ENCODE peak calls at places on chromosomes 12 and 14, in eight cellular contexts. M, Z, O, N, C, I, V and L are unnamed samples.

GRCh38 chr12:100229036-100229635 is 28.5 kb downstream of the ACTR6 start:
- DNase-seq in I (no peak), C (no peak), N (no peak), Z (no peak), M (peak; percentile 13), O (no peak), V (peak; percentile 22), L (peak; percentile 7)

GRCh38 chr12:24038211-24038997 is 88.9 kb upstream of the SOX5 start:
- DNase-seq in V (no peak), N (no peak), Z (no peak), I (no peak), M (no peak), C (no peak), O (no peak), L (no peak)

GRCh38 chr12:19994970-19995369 is 373.4 kb upstream of the PDE3A start:
- DNase-seq in N (no peak), V (no peak), O (no peak), Z (no peak), M (peak; percentile 26), C (no peak), I (no peak), L (no peak)

GRCh38 chr12:130482448-130482847 is 144.8 kb downstream of the PIWIL1 start:
- DNase-seq in Z (no peak), O (no peak), I (no peak), C (no peak), N (no peak), V (no peak), M (no peak), L (no peak)

GRCh38 chr14:25006961-25007795 is 42.8 kb downstream of the STXBP6 start:
- DNase-seq in V (no peak), C (no peak), N (no peak), O (no peak), M (peak; percentile 83), I (no peak), Z (no peak), L (no peak)

GRCh38 chr12:24603371-24603770 is 345.5 kb downstream of the BCAT1 start:
- DNase-seq in I (no peak), N (no peak), M (no peak), C (no peak), Z (no peak), O (no peak), V (no peak), L (no peak)

GRCh38 chr14:67674139-67674479 is 323 bp downstream of the VTI1B start:
- DNase-seq in M (peak; percentile 42), V (peak; percentile 74), C (peak; percentile 68), O (peak; percentile 83), I (peak; percentile 87), N (peak; percentile 83), Z (peak; percentile 83), L (no peak)

GRCh38 chr12:6500466-6500865 is 6.6 kb downstream of the NCAPD2 start:
- DNase-seq in O (no peak), Z (no peak), I (no peak), C (no peak), V (no peak), N (no peak), M (no peak), L (no peak)

GRCh38 chr14:54691525-54692260 is 124.8 kb downstream of the SAMD4A start:
- DNase-seq in M (peak; percentile 78), N (peak; percentile 90), I (peak; percentile 83), V (peak; percentile 64), Z (peak; percentile 91), C (peak; percentile 58), O (peak; percentile 88), L (peak; percentile 59)

GRCh38 chr12:101855364-101855884 is 22.0 kb upstream of the DRAM1 start:
- DNase-seq in N (no peak), I (no peak), C (no peak), Z (no peak), O (no peak), M (peak; percentile 45), V (no peak), L (no peak)

GRCh38 chr12:90627180-90627896 is 327.6 kb downstream of the CCER1 start:
- DNase-seq in I (no peak), V (no peak), N (no peak), Z (no peak), M (no peak), C (no peak), O (no peak), L (no peak)

GRCh38 chr12:109234012-109234411 is 75.1 kb downstream of the FOXN4 start:
- DNase-seq in Z (no peak), O (no peak), N (no peak), M (no peak), V (no peak), I (no peak), C (no peak), L (no peak)

GRCh38 chr12:2035421-2036080 is 17.2 kb upstream of the CACNA1C start:
- DNase-seq in M (no peak), Z (no peak), O (no peak), V (no peak), C (no peak), N (no peak), I (no peak), L (no peak)

GRCh38 chr12:65891987-65892481 is 67.8 kb downstream of the HMGA2 start:
- DNase-seq in O (peak; percentile 90), I (peak; percentile 66), C (peak; percentile 56), Z (peak; percentile 95), M (peak; percentile 99), V (no peak), N (peak; percentile 82), L (peak; percentile 95)

GRCh38 chr12:120399531-120399930 is 30.6 kb upstream of the MSI1 start:
- DNase-seq in I (no peak), Z (no peak), V (peak; percentile 19), O (no peak), N (no peak), C (no peak), M (peak; percentile 87), L (no peak)

GRCh38 chr12:91778938-91779400 is 366.7 kb downstream of the BTG1 start:
- DNase-seq in M (peak; percentile 83), I (no peak), O (no peak), N (no peak), V (no peak), C (no peak), Z (peak; percentile 63), L (peak; percentile 78)

GRCh38 chr14:28785096-28785952 is 18.7 kb downstream of the FOXG1 start:
- DNase-seq in O (no peak), C (no peak), N (no peak), V (no peak), I (no peak), Z (no peak), M (no peak), L (no peak)

GRCh38 chr14:61149896-61150295 is 131.2 kb downstream of the TMEM30B start:
- DNase-seq in Z (no peak), M (no peak), V (no peak), N (no peak), O (no peak), C (no peak), I (no peak), L (no peak)

GRCh38 chr12:1130571-1130970 is 139.5 kb downstream of the ERC1 start:
- DNase-seq in I (no peak), O (no peak), N (no peak), C (no peak), M (no peak), Z (no peak), V (no peak), L (no peak)

GRCh38 chr14:81382517-81383225 is 17.5 kb downstream of the STON2 start:
- DNase-seq in N (no peak), C (no peak), O (no peak), Z (no peak), M (no peak), V (peak; percentile 50), I (no peak), L (no peak)

GRCh38 chr12:12665194-12665593 is 30.8 kb downstream of the GPR19 start:
- DNase-seq in N (no peak), C (no peak), Z (no peak), V (peak; percentile 5), M (no peak), O (no peak), I (no peak), L (no peak)

GRCh38 chr12:67410246-67410645 is 141.1 kb downstream of the CAND1 start:
- DNase-seq in N (no peak), O (no peak), M (peak; percentile 14), I (no peak), C (no peak), V (no peak), Z (no peak), L (no peak)

GRCh38 chr12:108616941-108617858 is 16.5 kb downstream of the SELPLG start:
- DNase-seq in I (peak; percentile 68), O (no peak), M (no peak), Z (no peak), V (no peak), C (no peak), N (no peak), L (no peak)

GRCh38 chr14:51596473-51596870 is 55.2 kb upstream of the FRMD6 start:
- DNase-seq in O (no peak), V (no peak), C (no peak), N (no peak), Z (no peak), I (no peak), M (no peak), L (no peak)

GRCh38 chr14:69543341-69544249 is 31.1 kb downstream of the CCDC177 start:
- DNase-seq in N (no peak), I (peak; percentile 76), Z (peak; percentile 76), O (no peak), C (no peak), M (peak; percentile 96), V (no peak), L (peak; percentile 13)

GRCh38 chr14:105165761-105166485 is 2.7 kb downstream of the JAG2 start:
- DNase-seq in C (no peak), N (no peak), V (no peak), M (no peak), O (no peak), Z (no peak), I (no peak), L (no peak)
- H3K27me3 ChIP-seq in C (no peaks in the 10 kb centered on the region), N (no peaks in the 10 kb centered on the region), V (no peaks in the 10 kb centered on the region), M (peaks cover 20% of the 10 kb centered on the region), O (no peaks in the 10 kb centered on the region), Z (no peaks in the 10 kb centered on the region), I (peaks cover 23% of the 10 kb centered on the region), L (no peaks in the 10 kb centered on the region)

DNA sequence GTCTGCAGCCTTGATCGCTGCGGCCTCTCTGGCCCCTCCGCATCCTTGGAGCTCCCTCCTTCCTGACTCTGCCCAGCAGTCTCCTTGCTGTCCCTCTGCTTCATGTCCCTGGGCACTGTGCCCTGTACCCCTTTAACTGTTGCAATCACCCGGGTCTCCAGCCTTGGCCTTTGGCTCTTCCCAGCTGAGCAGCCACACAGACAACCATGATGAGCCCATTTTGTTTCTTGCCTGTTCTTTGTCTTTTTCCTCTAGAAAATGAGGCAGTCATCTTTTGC is 40.6 kb upstream of the MEG3 start:
- DNase-seq in V (no peak), O (no peak), Z (no peak), C (no peak), M (no peak), N (peak; percentile 41), I (no peak), L (no peak)
- H3K27me3 ChIP-seq in V (no peaks in the 10 kb centered on the region), O (no peaks in the 10 kb centered on the region), Z (no peaks in the 10 kb centered on the region), C (no peaks in the 10 kb centered on the region), M (peaks cover 4% of the 10 kb centered on the region), N (peaks cover 2% of the 10 kb centered on the region), I (no peaks in the 10 kb centered on the region), L (no peaks in the 10 kb centered on the region)

GRCh38 chr14:65826946-65827345 is 414.4 kb downstream of the FUT8 start:
- DNase-seq in C (no peak), N (no peak), V (no peak), M (no peak), O (no peak), I (no peak), Z (no peak), L (no peak)
- H3K27me3 ChIP-seq in C (no peaks in the 10 kb centered on the region), N (no peaks in the 10 kb centered on the region), V (peaks cover 8% of the 10 kb centered on the region), M (peaks cover 17% of the 10 kb centered on the region), O (no peaks in the 10 kb centered on the region), I (no peaks in the 10 kb centered on the region), Z (no peaks in the 10 kb centered on the region), L (peaks cover 7% of the 10 kb centered on the region)

GRCh38 chr12:53930591-53931255 is 7.9 kb upstream of the HOXC13 start:
- DNase-seq in C (no peak), I (no peak), V (no peak), M (no peak), Z (no peak), O (no peak), N (no peak), L (no peak)
- H3K27me3 ChIP-seq in C (peaks cover 5% of the 10 kb centered on the region), I (peaks cover 100% of the 10 kb centered on the region), V (peaks cover 79% of the 10 kb centered on the region), M (peaks cover 83% of the 10 kb centered on the region), Z (peaks cover 45% of the 10 kb centered on the region), O (peaks cover 10% of the 10 kb centered on the region), N (peaks cover 47% of the 10 kb centered on the region), L (no peaks in the 10 kb centered on the region)